ENCODE peak calls at places on chromosomes 13 and 19, in six cellular contexts. One of them, this sample, is unnamed. For H3K4me1, the result is how much of the 10 kb centered on the place peaks cover.

GRCh38 chr13:67106502-67107057 is 123.6 kb downstream of the PCDH9 start:
- DNase-seq in HCT116: no peak
- DNase-seq in K562: no peak
- DNase-seq in HepG2: no peak
- DNase-seq in H1: no peak
- DNase-seq in GM12878: no peak
- DNase-seq in this sample: no peak

GRCh38 chr13:30997697-30998547 is 65.5 kb downstream of the TEX26 start:
- DNase-seq in HCT116: no peak
- DNase-seq in K562: no peak
- DNase-seq in HepG2: no peak
- DNase-seq in H1: no peak
- DNase-seq in GM12878: no peak
- DNase-seq in this sample: no peak

GRCh38 chr13:99119686-99120085 is 81.0 kb upstream of the UBAC2 start:
- DNase-seq in HCT116: no peak
- DNase-seq in K562: no peak
- DNase-seq in HepG2: no peak
- DNase-seq in H1: no peak
- DNase-seq in GM12878: no peak
- DNase-seq in this sample: no peak

GRCh38 chr13:99380402-99380801 is 73.2 kb upstream of the GPR183 start:
- DNase-seq in HCT116: no peak
- DNase-seq in K562: no peak
- DNase-seq in HepG2: no peak
- DNase-seq in H1: no peak
- DNase-seq in GM12878: no peak
- DNase-seq in this sample: no peak

GRCh38 chr13:97904059-97904458 is 49.4 kb upstream of the IPO5 start:
- DNase-seq in HCT116: no peak
- DNase-seq in K562: no peak
- DNase-seq in HepG2: no peak
- DNase-seq in H1: no peak
- DNase-seq in GM12878: no peak
- DNase-seq in this sample: no peak

GRCh38 chr19:13015361-13016231 is 20.3 kb downstream of the NFIX start:
- DNase-seq in HCT116: no peak
- DNase-seq in K562: no peak
- DNase-seq in HepG2: no peak
- DNase-seq in H1: no peak
- DNase-seq in GM12878: no peak
- DNase-seq in this sample: no peak

GRCh38 chr13:111322916-111323331 is 2.5 kb downstream of the TEX29 start:
- DNase-seq in HCT116: no peak
- DNase-seq in K562: no peak
- DNase-seq in HepG2: no peak
- DNase-seq in H1: no peak
- DNase-seq in GM12878: no peak
- DNase-seq in this sample: no peak

GRCh38 chr13:69423844-69424243 is 683.8 kb upstream of the ATXN8OS start:
- DNase-seq in HCT116: no peak
- DNase-seq in K562: no peak
- DNase-seq in HepG2: no peak
- DNase-seq in H1: no peak
- DNase-seq in GM12878: no peak
- DNase-seq in this sample: no peak

GRCh38 chr13:31598990-31599389 is 140.3 kb upstream of the RXFP2 start:
- DNase-seq in HCT116: no peak
- DNase-seq in K562: no peak
- DNase-seq in HepG2: no peak
- DNase-seq in H1: no peak
- DNase-seq in GM12878: no peak
- DNase-seq in this sample: no peak

DNA sequence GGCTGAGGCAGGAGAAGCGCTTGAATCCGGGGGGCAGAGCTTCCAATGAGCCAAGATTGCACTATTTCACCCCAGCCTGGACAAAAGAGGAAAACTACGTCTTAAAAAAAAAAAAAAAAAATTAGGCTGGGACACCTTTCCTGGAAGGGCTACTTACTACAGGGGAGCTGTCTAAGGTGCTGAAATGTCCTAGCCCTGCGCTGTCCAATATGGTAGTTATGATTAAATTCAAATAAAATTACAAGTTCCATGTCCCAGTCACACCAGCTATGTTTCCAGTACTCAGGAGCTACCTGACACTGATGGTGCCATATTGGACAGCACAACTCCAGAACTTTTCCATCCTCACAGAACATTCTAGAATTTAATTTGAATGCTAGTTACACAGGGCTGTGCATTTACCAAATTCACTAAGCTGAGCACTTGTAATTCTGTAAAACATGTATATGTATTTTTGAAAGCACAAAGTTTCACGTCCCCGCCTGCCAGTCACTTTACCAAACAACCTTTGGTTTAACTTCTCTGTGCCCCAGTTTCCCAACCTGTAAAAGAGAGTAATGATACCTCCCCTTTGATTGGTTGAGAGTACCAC is 9.2 kb upstream of the ZSCAN22 start:
- DNase-seq in HCT116: no peak
- DNase-seq in K562: peak
- DNase-seq in HepG2: no peak
- DNase-seq in H1: no peak
- DNase-seq in GM12878: no peak
- DNase-seq in this sample: no peak
- TF ChIP-seq ZNF274 in HCT116: no peak
- TF ChIP-seq ZNF274 in K562: no peak
- TF ChIP-seq ZNF274 in HepG2: no peak
- TF ChIP-seq ZNF274 in H1: no peak
- TF ChIP-seq ZNF274 in GM12878: no peak
- TF ChIP-seq ZNF274 in this sample: no peak

DNA sequence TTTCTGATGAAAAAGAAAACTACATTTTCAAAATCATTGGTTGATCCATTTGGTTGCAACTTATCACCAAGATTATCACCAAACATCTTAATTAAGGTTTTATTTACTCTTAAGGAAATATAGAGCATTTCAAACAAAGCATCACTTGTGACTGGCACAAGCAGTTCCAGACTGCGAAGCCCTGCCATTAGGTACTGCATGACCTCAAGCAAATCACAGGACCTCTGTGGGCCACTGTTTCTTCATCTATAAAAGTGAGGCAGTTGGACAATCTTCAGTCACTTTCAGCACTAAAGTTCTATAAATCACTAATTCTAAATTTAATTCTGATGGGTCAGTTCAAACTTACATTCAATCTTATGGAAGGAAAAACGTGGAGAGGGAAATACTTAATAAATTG is 2.0 kb downstream of the ELF1 start:
- DNase-seq in HCT116: no peak
- DNase-seq in K562: no peak
- DNase-seq in HepG2: no peak
- DNase-seq in H1: no peak
- DNase-seq in GM12878: no peak
- DNase-seq in this sample: no peak
- H3K4me1 ChIP-seq in HCT116: under half
- H3K4me1 ChIP-seq in K562: under half
- H3K4me1 ChIP-seq in HepG2: half or more
- H3K4me1 ChIP-seq in H1: under half
- H3K4me1 ChIP-seq in GM12878: under half
- H3K4me1 ChIP-seq in this sample: under half

DNA sequence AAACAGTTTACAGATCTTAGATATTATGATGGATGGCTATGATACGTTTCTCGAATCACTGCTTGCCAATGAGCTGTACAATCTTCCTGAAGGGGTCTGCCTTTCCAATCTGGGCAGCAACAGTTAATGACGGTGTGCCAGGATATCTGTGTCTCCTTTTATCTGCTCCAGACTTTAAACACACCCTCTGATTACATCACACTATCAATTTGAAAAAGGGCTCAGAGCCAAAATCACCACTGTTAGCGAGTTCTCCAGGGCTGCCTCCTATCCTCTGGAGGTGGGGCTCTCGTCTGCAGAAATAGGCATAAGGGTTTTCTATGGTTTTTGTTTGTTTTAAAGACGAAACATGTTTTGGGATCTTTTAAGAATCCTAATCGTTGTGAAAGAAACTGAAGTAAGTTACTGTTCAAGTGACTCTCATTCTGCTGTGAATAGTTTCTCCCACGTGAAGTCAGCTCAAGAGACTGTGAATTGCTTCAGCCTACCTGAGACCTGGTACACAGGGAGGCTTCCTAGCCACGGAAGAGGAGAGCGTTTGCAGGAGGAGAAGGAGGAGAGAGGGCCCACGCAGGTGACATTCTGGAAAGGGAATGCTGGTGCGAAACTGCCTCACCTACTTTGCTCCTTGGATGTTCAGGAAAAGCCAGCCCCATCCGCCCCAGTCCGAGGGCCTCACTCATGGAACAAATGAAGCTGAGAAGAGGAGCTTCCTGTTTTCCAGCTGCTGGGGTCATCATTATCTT is 15.2 kb upstream of the GJA3 start:
- DNase-seq in HCT116: no peak
- DNase-seq in K562: no peak
- DNase-seq in HepG2: no peak
- DNase-seq in H1: no peak
- DNase-seq in GM12878: no peak
- DNase-seq in this sample: no peak
- H3K9ac ChIP-seq in HCT116: no peak
- H3K9ac ChIP-seq in K562: no peak
- H3K9ac ChIP-seq in HepG2: no peak
- H3K9ac ChIP-seq in H1: no peak
- H3K9ac ChIP-seq in GM12878: no peak
- H3K9ac ChIP-seq in this sample: no peak

GRCh38 chr13:73661687-73662425 is 472.3 kb downstream of the KLF12 start:
- DNase-seq in HCT116: no peak
- DNase-seq in K562: no peak
- DNase-seq in HepG2: peak
- DNase-seq in H1: no peak
- DNase-seq in GM12878: no peak
- DNase-seq in this sample: no peak
- TF ChIP-seq ZNF274 in HCT116: no peak
- TF ChIP-seq ZNF274 in K562: no peak
- TF ChIP-seq ZNF274 in HepG2: no peak
- TF ChIP-seq ZNF274 in H1: no peak
- TF ChIP-seq ZNF274 in GM12878: no peak
- TF ChIP-seq ZNF274 in this sample: no peak